ENCODE peak calls at places on chromosomes 6 and 20, in five cellular contexts. One of them, this sample, is unnamed.
A peak's percentile ranks its signal among the peaks of the same experiment; 100 is the strongest.

GRCh38 chr20:46240065-46240464 is 68.2 kb downstream of the CDH22 start:
- DNase-seq in endodermal cell: no peak
- DNase-seq in AG04450: no peak
- DNase-seq in GM12865: no peak
- DNase-seq in heart left ventricle: no peak
- DNase-seq in this sample: no peak

GRCh38 chr20:47574616-47575401 is 73.1 kb downstream of the NCOA3 start:
- DNase-seq in heart left ventricle: no peak
- DNase-seq in AG04450: no peak
- DNase-seq in GM12865: peak; percentile 51
- DNase-seq in endodermal cell: no peak
- DNase-seq in this sample: no peak

GRCh38 chr6:136113736-136114173 is 136.4 kb downstream of the MTFR2 start:
- DNase-seq in AG04450: peak; percentile 52
- DNase-seq in endodermal cell: peak; percentile 77
- DNase-seq in heart left ventricle: peak; percentile 75
- DNase-seq in GM12865: no peak
- DNase-seq in this sample: no peak

GRCh38 chr20:40727960-40728359 is 38.9 kb upstream of the MAFB start:
- DNase-seq in GM12865: no peak
- DNase-seq in endodermal cell: no peak
- DNase-seq in AG04450: no peak
- DNase-seq in heart left ventricle: no peak
- DNase-seq in this sample: no peak

GRCh38 chr6:71393471-71393870 is 104.9 kb downstream of the OGFRL1 start:
- DNase-seq in heart left ventricle: no peak
- DNase-seq in AG04450: no peak
- DNase-seq in GM12865: no peak
- DNase-seq in endodermal cell: no peak
- DNase-seq in this sample: no peak

GRCh38 chr6:120147218-120147871 is 797.8 kb upstream of the MAN1A1 start:
- DNase-seq in AG04450: no peak
- DNase-seq in heart left ventricle: no peak
- DNase-seq in endodermal cell: peak; percentile 63
- DNase-seq in GM12865: peak; percentile 3
- DNase-seq in this sample: no peak

GRCh38 chr6:16901777-16902176 is 140.5 kb upstream of the ATXN1 start:
- DNase-seq in GM12865: no peak
- DNase-seq in endodermal cell: no peak
- DNase-seq in heart left ventricle: peak; percentile 22
- DNase-seq in AG04450: no peak
- DNase-seq in this sample: no peak

GRCh38 chr6:157227202-157228166 is 95.8 kb downstream of the TMEM242 start:
- DNase-seq in GM12865: no peak
- DNase-seq in AG04450: no peak
- DNase-seq in heart left ventricle: no peak
- DNase-seq in endodermal cell: peak; percentile 58
- DNase-seq in this sample: no peak

GRCh38 chr20:57243480-57244220 is 22.8 kb downstream of the BMP7 start:
- DNase-seq in AG04450: no peak
- DNase-seq in endodermal cell: no peak
- DNase-seq in GM12865: no peak
- DNase-seq in heart left ventricle: no peak
- DNase-seq in this sample: no peak

GRCh38 chr6:144883915-144884314 is 598.8 kb downstream of the UTRN start:
- DNase-seq in GM12865: no peak
- DNase-seq in heart left ventricle: no peak
- DNase-seq in endodermal cell: no peak
- DNase-seq in AG04450: no peak
- DNase-seq in this sample: no peak

GRCh38 chr20:60437418-60437817 is 479.2 kb downstream of the CDH26 start:
- DNase-seq in GM12865: no peak
- DNase-seq in AG04450: no peak
- DNase-seq in endodermal cell: no peak
- DNase-seq in heart left ventricle: no peak
- DNase-seq in this sample: no peak

GRCh38 chr6:47919875-47920274 is 138.0 kb downstream of the OPN5 start:
- DNase-seq in AG04450: no peak
- DNase-seq in heart left ventricle: no peak
- DNase-seq in GM12865: no peak
- DNase-seq in endodermal cell: no peak
- DNase-seq in this sample: no peak

GRCh38 chr6:5582758-5583157 is 321.4 kb downstream of the FARS2 start:
- DNase-seq in endodermal cell: no peak
- DNase-seq in AG04450: no peak
- DNase-seq in heart left ventricle: no peak
- DNase-seq in GM12865: no peak
- DNase-seq in this sample: no peak

GRCh38 chr6:102631921-102632320 is 1238.4 kb downstream of the GRIK2 start:
- DNase-seq in heart left ventricle: no peak
- DNase-seq in GM12865: no peak
- DNase-seq in endodermal cell: no peak
- DNase-seq in AG04450: no peak
- DNase-seq in this sample: no peak

GRCh38 chr20:50360218-50360672 is 149.9 kb upstream of the PTPN1 start:
- DNase-seq in AG04450: no peak
- DNase-seq in heart left ventricle: no peak
- DNase-seq in GM12865: no peak
- DNase-seq in endodermal cell: no peak
- DNase-seq in this sample: no peak

GRCh38 chr6:28449056-28449455 is 5.8 kb upstream of the ZSCAN23 start:
- DNase-seq in AG04450: no peak
- DNase-seq in endodermal cell: no peak
- DNase-seq in heart left ventricle: no peak
- DNase-seq in GM12865: no peak
- DNase-seq in this sample: no peak

GRCh38 chr6:111361648-111362047 is 121.4 kb downstream of the REV3L start:
- DNase-seq in AG04450: peak; percentile 15
- DNase-seq in heart left ventricle: no peak
- DNase-seq in GM12865: no peak
- DNase-seq in endodermal cell: peak; percentile 81
- DNase-seq in this sample: no peak

GRCh38 chr6:52788478-52788877 is 15.1 kb downstream of the GSTA1 start:
- DNase-seq in AG04450: no peak
- DNase-seq in GM12865: no peak
- DNase-seq in endodermal cell: no peak
- DNase-seq in heart left ventricle: no peak
- DNase-seq in this sample: no peak

GRCh38 chr6:32954983-32955802 is 2.3 kb upstream of the HLA-DMA start:
- DNase-seq in heart left ventricle: no peak
- DNase-seq in endodermal cell: peak; percentile 89
- DNase-seq in AG04450: no peak
- DNase-seq in GM12865: peak; percentile 70
- DNase-seq in this sample: no peak

GRCh38 chr6:16903470-16903869 is 142.2 kb upstream of the ATXN1 start:
- DNase-seq in AG04450: peak; percentile 34
- DNase-seq in GM12865: no peak
- DNase-seq in endodermal cell: no peak
- DNase-seq in heart left ventricle: no peak
- DNase-seq in this sample: no peak

DNA sequence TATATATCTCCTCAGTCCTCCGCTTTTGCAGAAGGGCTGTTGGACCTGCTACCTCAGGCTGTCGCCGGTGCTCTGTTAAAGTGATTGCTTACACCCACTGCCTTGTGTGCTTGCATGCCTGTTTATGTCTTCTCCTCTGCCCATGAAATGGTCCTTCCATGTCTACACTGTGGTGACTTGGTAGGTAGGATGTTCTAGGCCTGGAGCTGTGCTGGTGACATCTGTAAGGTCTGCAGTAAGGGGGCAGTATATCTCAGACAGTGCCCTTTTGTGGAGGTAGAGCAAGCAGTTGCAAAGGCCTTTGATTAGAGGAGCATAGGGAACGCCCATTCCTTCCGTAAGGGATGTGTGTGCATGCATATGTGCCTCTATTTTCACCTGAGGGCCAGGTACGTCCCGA is 40.3 kb downstream of the VAPB start:
- DNase-seq in GM12865: no peak
- DNase-seq in AG04450: no peak
- DNase-seq in endodermal cell: no peak
- DNase-seq in heart left ventricle: no peak
- DNase-seq in this sample: no peak
- TF ChIP-seq CTCF in GM12865: no peak
- TF ChIP-seq CTCF in AG04450: no peak
- TF ChIP-seq CTCF in endodermal cell: peak; percentile 58
- TF ChIP-seq CTCF in heart left ventricle: no peak
- TF ChIP-seq CTCF in this sample: no peak

GRCh38 chr6:90271831-90272230 is 24.8 kb downstream of the BACH2 start:
- DNase-seq in GM12865: no peak
- DNase-seq in endodermal cell: no peak
- DNase-seq in AG04450: no peak
- DNase-seq in heart left ventricle: no peak
- DNase-seq in this sample: no peak

GRCh38 chr6:90273863-90274262 is 22.8 kb downstream of the BACH2 start:
- DNase-seq in endodermal cell: no peak
- DNase-seq in AG04450: no peak
- DNase-seq in heart left ventricle: no peak
- DNase-seq in GM12865: no peak
- DNase-seq in this sample: no peak

GRCh38 chr6:90277301-90278011 is 19.2 kb downstream of the BACH2 start:
- DNase-seq in GM12865: no peak
- DNase-seq in AG04450: no peak
- DNase-seq in endodermal cell: no peak
- DNase-seq in heart left ventricle: no peak
- DNase-seq in this sample: no peak

GRCh38 chr6:90278129-90278528 is 18.5 kb downstream of the BACH2 start:
- DNase-seq in GM12865: no peak
- DNase-seq in heart left ventricle: no peak
- DNase-seq in endodermal cell: no peak
- DNase-seq in AG04450: no peak
- DNase-seq in this sample: no peak

GRCh38 chr6:90274481-90275030 is 22.1 kb downstream of the BACH2 start:
- DNase-seq in AG04450: no peak
- DNase-seq in endodermal cell: no peak
- DNase-seq in heart left ventricle: no peak
- DNase-seq in GM12865: peak; percentile 11
- DNase-seq in this sample: no peak
- TF ChIP-seq CTCF in AG04450: no peak
- TF ChIP-seq CTCF in endodermal cell: peak; percentile 57
- TF ChIP-seq CTCF in heart left ventricle: peak; percentile 2
- TF ChIP-seq CTCF in GM12865: peak; percentile 17
- TF ChIP-seq CTCF in this sample: no peak

DNA sequence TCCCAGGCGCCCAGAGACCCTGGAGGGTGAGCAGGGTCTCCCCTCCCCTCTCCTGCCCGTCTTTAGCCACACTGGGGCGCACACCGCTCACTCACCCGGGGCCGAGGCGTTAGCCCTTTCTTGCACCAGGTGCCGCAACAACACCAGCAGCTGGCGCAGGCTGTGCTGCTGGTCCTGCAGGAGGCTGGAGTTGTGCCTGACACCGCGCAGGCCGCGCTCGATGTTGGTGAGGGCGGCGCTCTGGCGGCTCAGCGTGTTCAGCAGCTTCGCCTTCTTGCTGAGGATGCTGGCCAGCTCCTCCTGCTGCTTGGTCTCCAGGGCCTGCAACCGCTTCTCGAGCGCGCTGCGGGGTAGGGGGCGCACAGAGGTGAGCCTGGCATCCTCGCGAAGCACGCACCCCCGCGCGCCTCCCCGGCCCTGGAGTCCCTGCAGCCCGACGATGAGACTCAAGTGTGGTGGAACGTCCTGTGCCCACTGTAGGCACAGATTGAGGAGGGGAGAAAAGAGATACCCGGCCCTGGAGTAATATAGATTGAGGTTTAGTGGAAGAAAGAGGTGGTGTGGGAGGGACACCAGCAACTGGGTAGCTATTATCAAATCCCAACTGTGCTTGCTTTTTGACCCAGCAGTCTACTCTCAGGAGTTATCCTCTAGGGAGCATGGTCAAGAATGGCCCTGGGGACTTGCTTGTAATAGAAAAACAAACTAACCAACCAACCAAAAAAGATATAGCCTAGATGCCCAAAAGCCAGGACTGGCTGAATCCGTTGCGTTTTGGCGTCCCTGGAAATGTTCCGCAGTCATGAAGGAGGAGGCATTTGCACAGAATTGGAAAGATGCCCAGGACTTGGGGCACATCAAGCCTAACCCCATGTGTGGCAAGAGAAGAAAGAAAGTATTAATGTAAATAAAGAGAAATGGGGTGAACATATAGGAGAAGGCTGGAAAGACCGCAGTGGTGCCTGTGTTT is 30.9 kb downstream of the ANGPT4 start:
- DNase-seq in heart left ventricle: peak; percentile 25
- DNase-seq in endodermal cell: peak; percentile 96
- DNase-seq in AG04450: no peak
- DNase-seq in GM12865: peak; percentile 5
- DNase-seq in this sample: no peak
- TF ChIP-seq CTCF in heart left ventricle: peak; percentile 26
- TF ChIP-seq CTCF in endodermal cell: peak; percentile 81
- TF ChIP-seq CTCF in AG04450: no peak
- TF ChIP-seq CTCF in GM12865: no peak
- TF ChIP-seq CTCF in this sample: no peak

DNA sequence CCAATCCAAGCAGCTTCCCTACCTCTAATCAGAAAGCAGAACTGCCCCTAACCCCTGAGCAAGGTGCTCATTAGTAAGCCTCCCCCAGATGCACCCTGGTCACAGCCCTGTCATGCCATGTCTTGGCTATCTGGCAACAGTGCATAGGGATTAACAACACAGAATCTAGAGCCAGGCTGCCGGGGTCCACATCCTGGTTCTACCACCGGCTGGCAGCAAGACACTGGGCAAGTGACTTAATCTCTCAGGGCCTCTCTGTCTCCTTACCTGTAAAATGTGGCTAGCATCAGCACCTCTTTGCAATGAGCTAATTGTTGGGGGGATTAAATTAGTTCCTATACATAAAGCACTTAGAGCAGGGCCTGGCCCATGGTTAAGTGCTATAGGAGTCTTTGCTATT is 68.1 kb downstream of the CPNE5 start:
- DNase-seq in heart left ventricle: no peak
- DNase-seq in GM12865: no peak
- DNase-seq in AG04450: no peak
- DNase-seq in endodermal cell: no peak
- DNase-seq in this sample: no peak
- TF ChIP-seq CTCF in heart left ventricle: no peak
- TF ChIP-seq CTCF in GM12865: no peak
- TF ChIP-seq CTCF in AG04450: no peak
- TF ChIP-seq CTCF in endodermal cell: no peak
- TF ChIP-seq CTCF in this sample: no peak

GRCh38 chr20:17967595-17968365 is 814 bp downstream of the SNX5 start:
- DNase-seq in endodermal cell: no peak
- DNase-seq in heart left ventricle: no peak
- DNase-seq in GM12865: no peak
- DNase-seq in AG04450: no peak
- DNase-seq in this sample: no peak

GRCh38 chr20:17968366-17969275 is at the start of the genes MGME1 and SNX5:
- DNase-seq in endodermal cell: peak; percentile 100
- DNase-seq in GM12865: peak; percentile 100
- DNase-seq in heart left ventricle: peak; percentile 100
- DNase-seq in AG04450: peak; percentile 98
- DNase-seq in this sample: peak; percentile 97

GRCh38 chr20:17964632-17965031 is 4.0 kb downstream of the SNX5 start:
- DNase-seq in GM12865: no peak
- DNase-seq in AG04450: no peak
- DNase-seq in endodermal cell: no peak
- DNase-seq in heart left ventricle: no peak
- DNase-seq in this sample: no peak

GRCh38 chr20:17965042-17965697 is 3.4 kb downstream of the SNX5 start:
- DNase-seq in endodermal cell: no peak
- DNase-seq in AG04450: no peak
- DNase-seq in GM12865: no peak
- DNase-seq in heart left ventricle: no peak
- DNase-seq in this sample: no peak

GRCh38 chr20:17966432-17967312 is 1.9 kb downstream of the SNX5 start:
- DNase-seq in endodermal cell: no peak
- DNase-seq in GM12865: peak; percentile 72
- DNase-seq in AG04450: no peak
- DNase-seq in heart left ventricle: no peak
- DNase-seq in this sample: peak; percentile 45
- TF ChIP-seq CTCF in endodermal cell: peak; percentile 52
- TF ChIP-seq CTCF in GM12865: no peak
- TF ChIP-seq CTCF in AG04450: peak; percentile 34
- TF ChIP-seq CTCF in heart left ventricle: peak; percentile 28
- TF ChIP-seq CTCF in this sample: peak; percentile 15

This sample was measured in GM13977.